ENCODE peak calls at places on chromosome X, in nine cellular contexts. U, V, C, A, I, Q, G, W and D are unnamed samples.

GRCh38 chrX:153870791-153871360 is 15.1 kb downstream of the L1CAM start:
- DNase-seq in Q (no peak), I (no peak), W (no peak), C (no peak), V (no peak), U (no peak), A (no peak), G (no peak), D (no peak)

GRCh38 chrX:12309733-12310054 is 171.4 kb downstream of the FRMPD4 start:
- DNase-seq in G (no peak), W (no peak), I (no peak), V (no peak), U (no peak), A (no peak), Q (no peak), C (no peak), D (no peak)

GRCh38 chrX:105829006-105829405 is 6.7 kb downstream of the NRK start:
- DNase-seq in U (no peak), G (no peak), W (no peak), Q (no peak), V (no peak), I (no peak), A (no peak), C (no peak), D (no peak)

GRCh38 chrX:100980608-100981497 is 11.3 kb downstream of the ARL13A start:
- DNase-seq in V (no peak), W (no peak), C (peak), G (peak), Q (no peak), U (no peak), A (no peak), I (no peak), D (no peak)

GRCh38 chrX:790780-791360 is 160.3 kb downstream of the SHOX start:
- DNase-seq in Q (no peak), U (no peak), I (no peak), C (no peak), W (no peak), G (no peak), A (no peak), V (no peak), D (no peak)

GRCh38 chrX:14064632-14065432 is 35.1 kb upstream of the GEMIN8 start:
- DNase-seq in U (no peak), G (no peak), C (no peak), V (no peak), A (no peak), Q (peak), W (no peak), I (peak), D (no peak)

GRCh38 chrX:113492895-113493294 is 652.3 kb upstream of the AMOT start:
- DNase-seq in I (no peak), Q (no peak), G (no peak), A (no peak), C (no peak), V (no peak), U (no peak), W (no peak), D (no peak)

GRCh38 chrX:71301195-71301924 is at the start of gene ITGB1BP2:
- DNase-seq in A (no peak), C (no peak), U (no peak), I (peak), V (no peak), Q (no peak), W (no peak), G (peak), D (no peak)

GRCh38 chrX:29299689-29300088 is 712.4 kb downstream of the IL1RAPL1 start:
- DNase-seq in I (no peak), U (no peak), W (no peak), A (no peak), G (no peak), C (no peak), V (no peak), Q (no peak), D (no peak)